ENCODE peak calls at places on chromosomes 13 and 19, in five cellular contexts. One of them, this sample, is unnamed.

GRCh38 chr13:75326173-75327131 is 155.5 kb downstream of the TBC1D4 start:
- DNase-seq in K562: peak; percentile 38
- DNase-seq in H1: no peak
- DNase-seq in HepG2: no peak
- DNase-seq in GM12878: no peak
- DNase-seq in this sample: no peak

GRCh38 chr13:75766636-75767035 is 130.5 kb downstream of the LMO7 start:
- DNase-seq in HepG2: no peak
- DNase-seq in K562: no peak
- DNase-seq in H1: no peak
- DNase-seq in GM12878: no peak
- DNase-seq in this sample: no peak

GRCh38 chr19:6723108-6723618 is 2.7 kb upstream of the C3 start:
- DNase-seq in GM12878: no peak
- DNase-seq in K562: no peak
- DNase-seq in H1: no peak
- DNase-seq in HepG2: peak; percentile 93
- DNase-seq in this sample: no peak

GRCh38 chr19:30596813-30597399 is 224.7 kb downstream of the ZNF536 start:
- DNase-seq in GM12878: no peak
- DNase-seq in K562: no peak
- DNase-seq in H1: peak; percentile 44
- DNase-seq in HepG2: no peak
- DNase-seq in this sample: no peak

GRCh38 chr19:33628921-33629825 is 7.4 kb downstream of the CHST8 start:
- DNase-seq in H1: no peak
- DNase-seq in GM12878: no peak
- DNase-seq in HepG2: no peak
- DNase-seq in K562: no peak
- DNase-seq in this sample: no peak

GRCh38 chr13:72458701-72459100 is 268.7 kb downstream of the MZT1 start:
- DNase-seq in HepG2: no peak
- DNase-seq in GM12878: no peak
- DNase-seq in H1: no peak
- DNase-seq in K562: no peak
- DNase-seq in this sample: no peak

GRCh38 chr13:113548171-113548641 is 36.3 kb upstream of the TFDP1 start:
- DNase-seq in HepG2: no peak
- DNase-seq in K562: no peak
- DNase-seq in GM12878: no peak
- DNase-seq in H1: no peak
- DNase-seq in this sample: no peak

GRCh38 chr19:55777528-55777927 is 8.6 kb downstream of the RFPL4AL1 start:
- DNase-seq in H1: no peak
- DNase-seq in K562: peak; percentile 39
- DNase-seq in HepG2: no peak
- DNase-seq in GM12878: no peak
- DNase-seq in this sample: peak; percentile 2

GRCh38 chr19:34508540-34508939 is 27.0 kb downstream of the WTIP start:
- DNase-seq in GM12878: no peak
- DNase-seq in H1: no peak
- DNase-seq in HepG2: no peak
- DNase-seq in K562: peak; percentile 26
- DNase-seq in this sample: no peak

GRCh38 chr19:35383536-35383935 is 12.7 kb downstream of the GPR42 start:
- DNase-seq in GM12878: no peak
- DNase-seq in H1: no peak
- DNase-seq in HepG2: no peak
- DNase-seq in K562: no peak
- DNase-seq in this sample: no peak

GRCh38 chr13:44371421-44371820 is 2.2 kb upstream of the SERP2 start:
- DNase-seq in H1: no peak
- DNase-seq in GM12878: no peak
- DNase-seq in K562: no peak
- DNase-seq in HepG2: no peak
- DNase-seq in this sample: no peak

GRCh38 chr13:44365899-44366298 is 7.7 kb upstream of the SERP2 start:
- DNase-seq in GM12878: no peak
- DNase-seq in HepG2: peak; percentile 21
- DNase-seq in K562: no peak
- DNase-seq in H1: no peak
- DNase-seq in this sample: no peak

GRCh38 chr13:44368062-44368591 is 5.5 kb upstream of the SERP2 start:
- DNase-seq in K562: peak; percentile 38
- DNase-seq in GM12878: no peak
- DNase-seq in HepG2: no peak
- DNase-seq in H1: no peak
- DNase-seq in this sample: no peak

GRCh38 chr13:44365008-44365407 is 8.6 kb upstream of the SERP2 start:
- DNase-seq in H1: no peak
- DNase-seq in HepG2: no peak
- DNase-seq in GM12878: no peak
- DNase-seq in K562: no peak
- DNase-seq in this sample: peak; percentile 21

DNA sequence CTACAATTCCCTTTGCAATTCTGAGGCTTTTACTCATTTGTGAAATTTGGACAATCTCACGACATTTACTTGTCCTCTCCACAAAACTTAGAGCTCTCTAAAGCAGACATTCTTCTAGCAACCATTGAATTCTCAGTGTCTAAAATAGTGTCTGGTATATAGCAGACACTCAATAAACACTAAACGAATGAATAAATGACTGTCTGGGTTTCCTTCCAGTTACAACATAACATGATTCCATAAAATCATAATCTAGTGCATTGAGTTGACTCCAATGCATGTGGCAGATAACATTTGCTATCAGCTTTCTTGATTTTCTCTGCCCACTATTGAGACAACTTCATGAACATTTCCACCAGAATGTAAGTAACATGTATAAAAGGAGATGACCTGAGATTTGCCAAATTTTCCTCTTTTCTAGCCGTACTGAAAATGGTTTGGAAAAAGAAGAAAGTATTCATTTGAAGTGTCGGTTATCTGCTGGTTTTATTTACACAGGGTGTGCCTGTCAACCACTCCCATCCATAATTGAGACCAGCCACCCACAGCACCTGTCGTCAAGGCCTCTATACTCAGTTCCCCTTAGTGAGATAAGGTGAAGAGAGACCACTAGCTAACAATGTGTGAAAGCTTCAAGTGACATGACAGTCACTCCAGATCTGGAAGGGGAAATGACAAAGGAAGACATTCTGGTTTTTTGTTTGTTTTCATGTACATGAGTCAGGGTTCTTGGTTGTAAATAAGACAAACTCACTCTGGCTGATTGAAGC is 4.8 kb upstream of the SERP2 start:
- DNase-seq in H1: no peak
- DNase-seq in K562: peak; percentile 29
- DNase-seq in HepG2: no peak
- DNase-seq in GM12878: no peak
- DNase-seq in this sample: no peak
- TF ChIP-seq ZNF274 in H1: no peak
- TF ChIP-seq ZNF274 in K562: no peak
- TF ChIP-seq ZNF274 in HepG2: no peak
- TF ChIP-seq ZNF274 in GM12878: no peak
- TF ChIP-seq ZNF274 in this sample: no peak

DNA sequence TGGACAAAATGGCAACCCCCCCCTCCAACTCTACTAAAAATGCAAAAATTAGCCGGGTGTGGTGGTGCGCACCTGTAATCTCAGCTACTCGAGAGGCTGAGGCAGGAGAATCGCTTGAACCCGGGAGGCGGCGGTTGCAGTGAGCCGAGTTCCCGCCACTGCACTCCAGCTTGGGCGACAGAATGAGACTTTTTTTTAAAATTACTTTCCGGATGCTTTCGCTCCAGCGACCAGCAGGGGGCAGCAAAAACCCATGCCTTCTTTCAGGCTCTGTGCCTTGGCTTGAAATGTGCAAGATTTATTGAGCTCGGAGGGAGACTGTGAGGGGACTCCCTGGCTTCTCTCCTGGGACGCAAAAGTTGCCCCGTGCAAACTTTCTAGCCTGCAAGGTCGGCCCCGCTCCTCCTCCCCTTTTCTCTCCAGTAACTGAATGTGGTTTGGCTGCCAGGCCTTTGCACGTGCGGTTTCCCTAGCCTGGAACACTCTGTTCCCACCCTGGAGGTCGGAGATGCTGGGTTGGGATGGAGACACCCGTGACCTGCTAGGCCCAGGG is 61.4 kb upstream of the NFIC start:
- DNase-seq in H1: no peak
- DNase-seq in K562: peak; percentile 62
- DNase-seq in GM12878: peak; percentile 27
- DNase-seq in HepG2: peak; percentile 58
- DNase-seq in this sample: peak; percentile 56
- TF ChIP-seq JUND in H1: no peak
- TF ChIP-seq JUND in K562: no peak
- TF ChIP-seq JUND in GM12878: no peak
- TF ChIP-seq JUND in HepG2: no peak
- TF ChIP-seq JUND in this sample: no peak

GRCh38 chr13:80224468-80224867 is 116.5 kb downstream of the SPRY2 start:
- DNase-seq in K562: no peak
- DNase-seq in GM12878: no peak
- DNase-seq in H1: no peak
- DNase-seq in HepG2: no peak
- DNase-seq in this sample: no peak

GRCh38 chr13:80226645-80227044 is 114.3 kb downstream of the SPRY2 start:
- DNase-seq in GM12878: no peak
- DNase-seq in K562: no peak
- DNase-seq in HepG2: no peak
- DNase-seq in H1: no peak
- DNase-seq in this sample: no peak

DNA sequence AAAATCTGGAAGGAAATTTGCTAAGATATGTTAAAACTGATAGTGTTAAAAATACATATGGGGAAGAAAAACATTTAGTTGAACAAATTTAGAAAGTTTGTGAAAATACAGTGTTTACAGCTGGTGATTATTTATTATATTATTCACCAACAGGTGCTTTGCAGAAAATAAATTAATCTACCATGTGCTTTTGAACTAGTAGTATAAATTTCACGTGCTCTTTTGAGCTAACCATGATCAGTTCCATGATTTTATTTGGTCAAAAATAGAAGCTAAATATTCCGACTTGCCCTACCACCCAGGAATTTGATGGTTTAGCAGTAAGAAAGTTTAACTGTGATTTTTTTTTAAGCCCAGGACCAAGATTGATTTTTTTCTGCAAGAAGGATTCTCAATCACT is 113.3 kb downstream of the SPRY2 start:
- DNase-seq in K562: no peak
- DNase-seq in GM12878: no peak
- DNase-seq in HepG2: no peak
- DNase-seq in H1: no peak
- DNase-seq in this sample: no peak
- TF ChIP-seq ZNF274 in K562: no peak
- TF ChIP-seq ZNF274 in GM12878: no peak
- TF ChIP-seq ZNF274 in HepG2: no peak
- TF ChIP-seq ZNF274 in H1: no peak
- TF ChIP-seq ZNF274 in this sample: no peak

DNA sequence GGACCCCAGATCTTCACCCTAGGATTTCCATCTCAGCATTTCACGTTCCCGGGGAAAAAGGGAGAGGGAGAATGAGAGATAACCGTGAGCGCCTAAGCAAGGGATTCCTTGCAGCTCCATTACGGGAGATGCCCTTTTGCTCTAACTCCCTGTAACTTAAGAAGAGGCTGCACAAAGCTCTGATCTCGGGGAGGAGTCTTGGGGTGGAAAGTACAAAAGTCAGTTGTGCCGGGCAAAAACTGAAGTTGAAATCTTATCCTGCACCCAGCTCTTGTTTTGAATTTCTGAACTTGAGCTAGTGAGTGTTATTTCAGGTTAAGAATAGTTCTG is 256.4 kb upstream of the SOX21 start:
- DNase-seq in HepG2: no peak
- DNase-seq in H1: no peak
- DNase-seq in K562: no peak
- DNase-seq in GM12878: no peak
- DNase-seq in this sample: no peak
- TF ChIP-seq JUND in HepG2: no peak
- TF ChIP-seq JUND in H1: no peak
- TF ChIP-seq JUND in K562: no peak
- TF ChIP-seq JUND in GM12878: no peak
- TF ChIP-seq JUND in this sample: no peak

GRCh38 chr13:86464193-86464592 is 665.0 kb upstream of the SLITRK6 start:
- DNase-seq in HepG2: no peak
- DNase-seq in GM12878: no peak
- DNase-seq in K562: no peak
- DNase-seq in H1: no peak
- DNase-seq in this sample: no peak
- TF ChIP-seq ZNF274 in HepG2: no peak
- TF ChIP-seq ZNF274 in GM12878: no peak
- TF ChIP-seq ZNF274 in K562: no peak
- TF ChIP-seq ZNF274 in H1: no peak
- TF ChIP-seq ZNF274 in this sample: no peak

DNA sequence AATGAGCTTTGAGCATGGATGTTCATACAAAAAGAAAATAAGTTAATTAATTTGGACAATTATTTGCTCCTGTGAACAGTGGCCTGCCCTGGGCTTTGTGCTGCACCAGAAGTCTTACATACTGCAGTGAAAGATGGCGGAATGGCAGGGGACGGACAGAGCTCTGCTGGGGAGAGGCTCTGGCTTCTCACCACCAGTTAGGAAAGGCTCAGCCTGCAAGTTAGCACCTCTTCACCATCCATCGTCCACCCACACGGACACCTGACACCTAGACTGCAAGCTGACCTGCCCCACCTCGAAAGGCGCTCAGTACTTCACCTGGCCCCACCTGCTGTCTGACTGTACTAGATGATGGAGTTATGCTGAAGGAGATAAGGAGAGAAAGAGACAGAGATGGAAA is 203.9 kb upstream of the IRS2 start:
- DNase-seq in K562: no peak
- DNase-seq in HepG2: no peak
- DNase-seq in H1: no peak
- DNase-seq in GM12878: no peak
- DNase-seq in this sample: no peak
- TF ChIP-seq JUND in K562: no peak
- TF ChIP-seq JUND in HepG2: no peak
- TF ChIP-seq JUND in H1: no peak
- TF ChIP-seq JUND in GM12878: no peak
- TF ChIP-seq JUND in this sample: no peak

DNA sequence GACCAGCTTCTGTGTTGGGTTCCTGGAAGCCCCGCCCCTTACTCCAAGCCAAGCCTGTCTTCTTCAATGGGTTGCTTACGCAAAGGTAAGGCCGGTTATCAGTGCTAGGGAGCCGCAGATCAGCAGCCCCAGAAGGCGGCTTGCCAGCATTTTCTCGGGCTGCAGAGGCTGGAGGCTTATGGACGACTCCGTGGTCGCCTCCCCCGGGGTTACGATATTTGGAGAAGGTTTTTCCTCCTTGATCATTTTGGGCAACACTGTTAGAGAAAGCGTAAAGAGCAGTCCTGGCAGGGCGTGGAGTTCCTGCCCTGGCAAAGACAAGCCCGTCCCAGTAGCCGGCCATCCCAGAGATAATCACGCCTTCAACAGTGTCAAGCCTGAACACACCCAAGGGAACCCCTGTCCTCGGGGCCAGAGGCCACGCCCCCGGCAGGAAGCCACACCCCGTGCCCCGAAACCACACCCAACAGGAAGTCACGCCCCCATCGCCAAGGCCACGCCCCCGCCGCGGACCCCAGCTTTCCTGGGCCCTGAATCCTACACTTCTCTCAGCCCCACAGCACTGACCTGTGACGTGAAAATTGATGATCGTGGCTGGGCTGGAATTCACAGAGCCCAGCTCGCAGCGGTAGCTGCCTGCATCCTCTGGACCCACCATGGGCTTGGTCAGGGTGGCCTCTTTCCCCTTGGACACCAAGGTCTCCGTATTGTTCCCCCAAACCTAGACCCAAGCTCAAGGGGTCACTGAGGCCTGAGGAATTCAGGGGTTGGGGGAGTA is 1.0 kb upstream of the RASIP1 start:
- DNase-seq in H1: no peak
- DNase-seq in HepG2: no peak
- DNase-seq in K562: peak; percentile 96
- DNase-seq in GM12878: no peak
- DNase-seq in this sample: no peak
- TF ChIP-seq ZNF274 in H1: no peak
- TF ChIP-seq ZNF274 in HepG2: no peak
- TF ChIP-seq ZNF274 in K562: no peak
- TF ChIP-seq ZNF274 in GM12878: no peak
- TF ChIP-seq ZNF274 in this sample: no peak

This sample was measured in HCT116.